ENCODE peak calls at places on chromosomes 16 and 17, in five cellular contexts. A is effector memory CD4-positive, alpha-beta T cell; S is PC-3; X is heart right ventricle; C is CD8-positive, alpha-beta memory T cell. U is an unnamed sample.

GRCh38 chr16:1429026-1429425 is 1.9 kb upstream of the PERCC1 start:
- DNase-seq in X (no peak), S (no peak), A (no peak), C (no peak), U (no peak)

GRCh38 chr16:48164907-48165715 is 9.3 kb upstream of the ABCC12 start:
- DNase-seq in S (peak), A (peak), C (peak), X (peak), U (peak)

GRCh38 chr16:27999687-28000086 is 63.8 kb downstream of the GSG1L start:
- DNase-seq in X (no peak), A (no peak), C (no peak), S (peak), U (no peak)

GRCh38 chr16:56929639-56930038 is 2.3 kb upstream of the HERPUD1 start:
- DNase-seq in C (no peak), A (no peak), S (no peak), X (no peak), U (no peak)

GRCh38 chr16:57920891-57921240 is 50.1 kb downstream of the CNGB1 start:
- DNase-seq in S (no peak), X (no peak), C (no peak), A (no peak), U (no peak)

GRCh38 chr16:65945485-65945884 is 421.0 kb upstream of the CDH5 start:
- DNase-seq in C (no peak), X (no peak), S (no peak), A (no peak), U (no peak)

GRCh38 chr16:49959552-49960277 is 65.3 kb upstream of the CNEP1R1 start:
- DNase-seq in A (no peak), S (no peak), X (no peak), C (no peak), U (no peak)

GRCh38 chr16:49194499-49195260 is 87.0 kb downstream of the CBLN1 start:
- DNase-seq in S (no peak), X (no peak), C (no peak), A (no peak), U (no peak)

GRCh38 chr16:53599548-53599947 is 96.5 kb upstream of the AKTIP start:
- DNase-seq in S (no peak), A (no peak), C (no peak), X (no peak), U (no peak)

GRCh38 chr17:74392848-74393247 is 25.5 kb downstream of the GPR142 start:
- DNase-seq in C (no peak), S (peak), X (no peak), A (no peak), U (no peak)

GRCh38 chr16:51095890-51096626 is 55.0 kb downstream of the SALL1 start:
- DNase-seq in C (no peak), X (no peak), S (no peak), A (no peak), U (no peak)

GRCh38 chr16:56294014-56294413 is 102.7 kb downstream of the GNAO1 start:
- DNase-seq in S (no peak), X (no peak), A (no peak), C (no peak), U (no peak)

GRCh38 chr16:57147381-57148191 is 38.3 kb downstream of the PSME3IP1 start:
- DNase-seq in C (no peak), A (no peak), S (no peak), X (peak), U (no peak)

GRCh38 chr16:12097523-12098428 is 121.2 kb downstream of the SNX29 start:
- DNase-seq in S (peak), A (no peak), C (no peak), X (peak), U (peak)

GRCh38 chr16:8869212-8869987 is 594 bp upstream of the CARHSP1 start:
- DNase-seq in A (no peak), S (no peak), C (no peak), X (no peak), U (no peak)

GRCh38 chr16:77541131-77541530 is 106.3 kb upstream of the ADAMTS18 start:
- DNase-seq in X (no peak), S (no peak), C (no peak), A (no peak), U (no peak)

GRCh38 chr16:28607116-28607623 is 2.7 kb downstream of the SULT1A1 start:
- DNase-seq in C (no peak), X (peak), A (no peak), S (no peak), U (no peak)

GRCh38 chr17:7929158-7930029 is at the start of gene KCNAB3:
- DNase-seq in C (peak), X (no peak), A (no peak), S (no peak), U (no peak)

GRCh38 chr16:80065565-80065964 is 465.0 kb upstream of the MAF start:
- DNase-seq in C (no peak), S (peak), X (no peak), A (no peak), U (no peak)

GRCh38 chr17:10155334-10156081 is 42.9 kb downstream of the GAS7 start:
- DNase-seq in C (no peak), A (no peak), S (no peak), X (peak), U (no peak)

GRCh38 chr16:65601781-65602180 is 479.9 kb upstream of the CDH11 start:
- DNase-seq in A (no peak), X (no peak), C (no peak), S (no peak), U (no peak)

GRCh38 chr16:66927918-66928649 is 2.7 kb upstream of the RRAD start:
- DNase-seq in S (no peak), A (no peak), C (no peak), X (no peak), U (no peak)

GRCh38 chr16:72877374-72878028 is 170.4 kb downstream of the ZFHX3 start:
- DNase-seq in X (no peak), S (peak), A (no peak), C (no peak), U (no peak)
- H3K27ac ChIP-seq in X (peak), S (peak), A (no peak), C (no peak), U (no peak)

DNA sequence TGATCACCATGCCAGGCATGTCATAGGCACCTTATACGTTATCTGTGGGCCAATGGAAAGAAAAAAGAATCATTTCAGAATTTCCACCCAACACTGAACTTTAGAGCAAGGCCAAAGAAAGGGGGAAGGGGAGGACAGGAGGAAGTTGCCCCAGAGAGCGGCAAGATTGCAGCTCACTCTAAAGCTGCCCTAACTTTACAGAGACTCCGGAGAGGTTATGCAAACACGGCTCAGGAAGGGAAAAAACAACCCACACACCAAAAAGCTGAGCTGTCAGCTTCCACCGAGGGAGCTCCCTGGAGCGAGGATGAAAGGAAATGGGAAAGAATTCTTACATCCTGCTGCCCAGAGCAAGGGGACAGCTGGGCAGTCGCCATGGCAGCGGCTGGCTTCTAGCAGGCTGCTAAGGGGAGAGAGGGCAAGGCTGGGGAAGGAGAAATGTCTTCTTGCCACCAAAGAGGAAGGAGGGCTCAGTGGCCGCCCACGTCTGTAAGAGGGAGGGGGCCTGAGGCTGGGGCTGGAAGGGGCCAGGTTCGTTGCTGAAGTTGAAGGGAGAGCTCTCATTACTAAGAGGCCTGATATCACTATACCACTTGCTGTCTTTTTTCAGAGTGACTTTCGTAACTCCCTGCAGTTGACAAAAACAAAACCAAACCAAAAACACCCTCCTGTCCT is 18.2 kb downstream of the COTL1 start:
- DNase-seq in A (no peak), S (no peak), X (peak), C (no peak), U (peak)
- H3K27ac ChIP-seq in A (peak), S (no peak), X (peak), C (peak), U (peak)

GRCh38 chr17:49471769-49472168 is 23.3 kb upstream of the NGFR start:
- DNase-seq in C (no peak), A (no peak), X (no peak), S (no peak), U (no peak)
- H3K27ac ChIP-seq in C (no peak), A (no peak), X (no peak), S (no peak), U (no peak)

DNA sequence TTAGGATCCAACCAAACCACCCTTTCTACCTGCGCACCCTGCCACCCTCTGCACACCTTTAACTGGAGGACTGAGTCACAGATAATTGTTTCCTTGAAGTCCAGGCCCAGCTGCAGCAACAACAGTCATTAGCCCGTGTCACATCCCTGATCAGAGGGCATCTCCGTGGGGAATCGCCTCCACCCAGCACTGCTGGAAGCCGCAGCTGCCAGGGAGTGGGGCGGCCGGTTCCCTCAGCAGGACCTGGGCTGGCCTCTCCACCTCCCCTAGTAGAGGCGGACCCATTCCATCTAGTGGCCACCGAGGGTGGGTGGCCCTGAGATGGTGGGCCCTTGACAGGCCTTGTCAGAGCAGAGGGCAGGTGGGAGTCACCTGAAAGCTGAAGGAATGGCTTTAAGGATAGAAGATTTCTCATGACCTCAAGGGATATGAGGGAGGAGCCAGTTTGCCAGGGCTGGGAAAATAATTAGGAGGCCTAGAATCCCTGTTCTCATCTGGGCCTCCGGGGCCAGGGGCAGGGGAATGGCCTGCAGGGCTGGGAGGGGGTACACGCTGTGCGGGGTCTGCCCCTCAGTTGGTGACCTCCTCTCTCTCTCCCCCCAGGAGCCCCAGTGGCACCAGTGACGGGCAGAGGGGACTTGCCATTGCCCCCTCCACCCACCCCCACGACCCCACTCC is 6.2 kb downstream of the PRSS53 start:
- DNase-seq in A (no peak), X (no peak), S (no peak), C (no peak), U (no peak)
- H3K27ac ChIP-seq in A (no peak), X (no peak), S (no peak), C (no peak), U (no peak)

DNA sequence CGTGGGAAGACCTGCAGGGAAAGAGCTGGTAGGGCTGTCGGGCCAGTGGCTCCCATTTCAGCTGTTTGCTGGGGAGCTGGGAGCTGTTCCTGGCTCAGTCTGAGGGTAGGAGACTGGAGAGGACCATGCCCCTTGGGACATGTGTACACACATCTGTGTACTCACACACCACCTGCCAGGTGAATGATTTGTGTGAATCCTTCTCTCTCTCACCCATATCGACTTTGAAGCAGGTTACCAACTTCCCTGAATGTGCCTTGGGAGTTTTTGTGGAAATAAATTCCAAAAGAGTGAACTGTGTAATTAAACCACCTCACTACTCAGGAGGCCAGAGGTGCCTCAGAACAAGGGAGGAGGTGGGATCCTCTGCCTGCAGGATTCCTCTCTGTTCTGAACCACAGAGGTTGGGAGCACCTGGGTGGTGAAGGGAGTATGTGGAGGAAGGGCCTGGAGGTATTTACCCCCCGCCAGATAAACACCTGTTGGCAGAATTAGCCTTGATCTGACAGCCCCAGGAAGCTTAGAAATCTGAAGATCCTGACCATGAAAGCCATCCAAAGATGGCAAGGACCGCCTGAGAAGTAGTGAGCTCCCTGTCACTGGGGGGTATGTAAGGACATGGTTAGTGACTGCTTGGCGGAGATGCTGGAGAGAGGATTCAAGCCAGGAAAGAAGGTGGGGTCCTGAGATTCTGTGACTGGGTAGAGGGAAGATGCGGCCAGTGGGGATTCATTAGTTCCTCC is 3.3 kb downstream of the ABCC3 start:
- DNase-seq in A (no peak), X (no peak), C (no peak), S (peak), U (no peak)
- H3K27ac ChIP-seq in A (no peak), X (no peak), C (no peak), S (peak), U (no peak)

GRCh38 chr16:87806608-87807546 is 41.1 kb upstream of the KLHDC4 start:
- DNase-seq in S (peak), C (no peak), A (no peak), X (peak), U (peak)
- H3K27ac ChIP-seq in S (peak), C (no peak), A (no peak), X (peak), U (peak)